ENCODE peak calls at places on chromosomes 11 and 22, in seven cellular contexts. Z is WTC11, X is HuH-7.5, W is AG20443, T is activated gamma-delta T cell treated with Interleukin-2 at 50 U/mL for 16 hours, D is renal cortical epithelial cell, C is left cardiac atrium. Q is an unnamed sample.

GRCh38 chr11:76459846-76460245 is 15.0 kb downstream of the EMSY start:
- DNase-seq in Z (no peak), X (no peak), W (no peak), T (no peak), D (no peak), C (no peak), Q (no peak)

GRCh38 chr11:105000167-105000566 is 22.8 kb downstream of the CASP5 start:
- DNase-seq in Z (peak; percentile 20), X (no peak), W (no peak), T (no peak), D (no peak), C (no peak), Q (peak; percentile 9)

GRCh38 chr11:117239295-117239694 is 6.8 kb downstream of the RNF214 start:
- DNase-seq in Z (no peak), X (no peak), W (peak; percentile 92), T (no peak), D (no peak), C (no peak), Q (no peak)

GRCh38 chr22:20573176-20573829 is 65.9 kb downstream of the MED15 start:
- DNase-seq in Z (no peak), X (no peak), W (no peak), T (no peak), D (no peak), C (no peak), Q (no peak)

GRCh38 chr11:13210424-13210823 is 67.2 kb upstream of the BMAL1 start:
- DNase-seq in Z (peak; percentile 62), X (peak; percentile 21), W (peak; percentile 67), T (no peak), D (peak; percentile 84), C (peak; percentile 44), Q (peak; percentile 88)

GRCh38 chr11:76382209-76382608 is 1.1 kb downstream of the GVQW3 start:
- DNase-seq in Z (no peak), X (no peak), W (no peak), T (no peak), D (peak; percentile 29), C (no peak), Q (no peak)

GRCh38 chr11:26936109-26936508 is 57.8 kb upstream of the FIBIN start:
- DNase-seq in Z (no peak), X (no peak), W (no peak), T (no peak), D (no peak), C (no peak), Q (peak; percentile 79)

GRCh38 chr22:36369004-36369921 is 18.5 kb downstream of the MYH9 start:
- DNase-seq in Z (no peak), X (no peak), W (no peak), T (peak; percentile 44), D (no peak), C (no peak), Q (no peak)

GRCh38 chr22:24845036-24845918 is 39.3 kb downstream of the SGSM1 start:
- DNase-seq in Z (no peak), X (no peak), W (peak; percentile 93), T (peak; percentile 6), D (no peak), C (peak; percentile 46), Q (no peak)

GRCh38 chr22:47289316-47289985 is 527.0 kb downstream of the TBC1D22A start:
- DNase-seq in Z (peak; percentile 2), X (no peak), W (no peak), T (no peak), D (no peak), C (no peak), Q (no peak)

GRCh38 chr11:76664578-76665061 is 5.9 kb downstream of the LRRC32 start:
- DNase-seq in Z (no peak), X (no peak), W (no peak), T (no peak), D (no peak), C (peak; percentile 36), Q (no peak)

GRCh38 chr11:120547871-120548681 is 36.5 kb downstream of the GRIK4 start:
- DNase-seq in Z (no peak), X (no peak), W (peak; percentile 95), T (no peak), D (peak; percentile 97), C (peak; percentile 91), Q (peak; percentile 53)

GRCh38 chr22:38038890-38039812 is 18.1 kb upstream of the PICK1 start:
- DNase-seq in Z (no peak), X (no peak), W (no peak), T (no peak), D (no peak), C (no peak), Q (no peak)

GRCh38 chr11:34585870-34586654 is 34.8 kb upstream of the EHF start:
- DNase-seq in Z (no peak), X (peak; percentile 13), W (peak; percentile 67), T (no peak), D (peak; percentile 81), C (no peak), Q (peak; percentile 66)

Q was measured in neural progenitor cell.